ENCODE peak calls at places on chromosomes 5 and 9, in seven cellular contexts. S is stimulated activated CD4-positive, alpha-beta T cell treated with anti-CD3 and anti-CD28 coated beads, Interleukin-1b, Interleukin-23, amount 100 ng/mL, for 1 hour; B is cardiac muscle cell; A is MM.1S; C is neuronal stem cell; M is GM12865; D is activated CD8-positive, alpha-beta T cell treated with anti-CD3 and anti-CD28 coated beads for 36 hours. F is an unnamed sample.

GRCh38 chr5:107858324-107858723 is 187.6 kb upstream of the EFNA5 start:
- DNase-seq in C (no peak), D (no peak), M (no peak), B (no peak), S (no peak), A (no peak), F (no peak)

GRCh38 chr9:137968235-137968634 is 90.7 kb downstream of the CACNA1B start:
- DNase-seq in B (no peak), A (no peak), S (no peak), M (peak; percentile 16), C (no peak), D (no peak), F (no peak)

GRCh38 chr9:98491778-98492177 is 217.0 kb downstream of the GABBR2 start:
- DNase-seq in B (no peak), S (no peak), M (no peak), A (no peak), C (no peak), D (no peak), F (no peak)

GRCh38 chr5:104793031-104793430 is 1230.4 kb upstream of the NUDT12 start:
- DNase-seq in M (no peak), D (no peak), C (no peak), A (no peak), B (no peak), S (no peak), F (peak; percentile 43)

GRCh38 chr9:110049699-110050450 is 158.1 kb downstream of the C9orf152 start:
- DNase-seq in D (peak; percentile 16), C (no peak), B (peak; percentile 44), S (no peak), A (peak; percentile 29), M (peak; percentile 39), F (no peak)

GRCh38 chr9:101791938-101792337 is 53.5 kb upstream of the GRIN3A start:
- DNase-seq in A (peak; percentile 37), B (peak; percentile 63), D (peak; percentile 48), S (no peak), M (peak; percentile 57), C (peak; percentile 67), F (peak; percentile 3)

GRCh38 chr5:103744159-103744558 is 181.6 kb upstream of the NUDT12 start:
- DNase-seq in B (no peak), A (no peak), D (no peak), M (no peak), S (no peak), C (no peak), F (peak; percentile 82)

GRCh38 chr5:179124853-179125788 is 64.9 kb downstream of the ZNF354C start:
- DNase-seq in A (no peak), B (no peak), D (no peak), C (no peak), M (no peak), S (no peak), F (no peak)

GRCh38 chr5:82641362-82641988 is 363.3 kb upstream of the RPS23 start:
- DNase-seq in M (peak; percentile 59), B (peak; percentile 79), D (peak; percentile 24), C (peak; percentile 38), S (no peak), A (peak; percentile 77), F (peak; percentile 85)

GRCh38 chr9:123201083-123201482 is 67.3 kb downstream of the STRBP start:
- DNase-seq in B (no peak), S (no peak), D (no peak), A (no peak), C (no peak), M (no peak), F (no peak)

GRCh38 chr9:89550516-89550915 is 52.6 kb upstream of the SEMA4D start:
- DNase-seq in D (no peak), C (no peak), A (no peak), M (no peak), B (no peak), S (no peak), F (no peak)

GRCh38 chr5:17180957-17181723 is 36.3 kb upstream of the BASP1 start:
- DNase-seq in D (no peak), S (no peak), C (no peak), M (no peak), A (no peak), B (no peak), F (peak; percentile 76)